ENCODE peak calls at places on chromosomes 13 and 19, in five cellular contexts. One of them, this sample, is unnamed.

GRCh38 chr13:23959231-23959862 is 62.0 kb upstream of the C1QTNF9B start:
- DNase-seq in left ventricle myocardium inferior: no peak
- DNase-seq in AG04449: no peak
- DNase-seq in testis: peak; percentile 48
- DNase-seq in GM06990: no peak
- DNase-seq in this sample: peak; percentile 23

GRCh38 chr19:54448037-54448773 is 794 bp upstream of the LENG8 start:
- DNase-seq in testis: peak; percentile 81
- DNase-seq in AG04449: no peak
- DNase-seq in left ventricle myocardium inferior: peak; percentile 52
- DNase-seq in GM06990: peak; percentile 57
- DNase-seq in this sample: no peak

GRCh38 chr13:101424381-101425155 is 8.3 kb upstream of the NALCN start:
- DNase-seq in AG04449: no peak
- DNase-seq in GM06990: no peak
- DNase-seq in testis: no peak
- DNase-seq in left ventricle myocardium inferior: no peak
- DNase-seq in this sample: peak; percentile 66

GRCh38 chr13:55497486-55497885 is 1643.2 kb upstream of the PRR20A start:
- DNase-seq in testis: no peak
- DNase-seq in left ventricle myocardium inferior: no peak
- DNase-seq in AG04449: no peak
- DNase-seq in GM06990: no peak
- DNase-seq in this sample: no peak

GRCh38 chr13:23848639-23849282 is 40.4 kb downstream of the MIPEP start:
- DNase-seq in testis: no peak
- DNase-seq in left ventricle myocardium inferior: no peak
- DNase-seq in GM06990: peak; percentile 54
- DNase-seq in AG04449: no peak
- DNase-seq in this sample: no peak

GRCh38 chr13:75442736-75443234 is 39.2 kb downstream of the TBC1D4 start:
- DNase-seq in GM06990: no peak
- DNase-seq in AG04449: no peak
- DNase-seq in testis: no peak
- DNase-seq in left ventricle myocardium inferior: no peak
- DNase-seq in this sample: no peak

GRCh38 chr19:48645652-48646191 is at the start of gene CA11:
- DNase-seq in GM06990: no peak
- DNase-seq in left ventricle myocardium inferior: no peak
- DNase-seq in testis: no peak
- DNase-seq in AG04449: no peak
- DNase-seq in this sample: no peak

GRCh38 chr19:7528522-7529245 is 6.3 kb downstream of the MCOLN1 start:
- DNase-seq in testis: no peak
- DNase-seq in AG04449: no peak
- DNase-seq in left ventricle myocardium inferior: no peak
- DNase-seq in GM06990: no peak
- DNase-seq in this sample: no peak

GRCh38 chr13:100715604-100716003 is 41.0 kb upstream of the TMTC4 start:
- DNase-seq in left ventricle myocardium inferior: no peak
- DNase-seq in AG04449: no peak
- DNase-seq in testis: no peak
- DNase-seq in GM06990: no peak
- DNase-seq in this sample: no peak

GRCh38 chr19:48760514-48761221 is 5.3 kb downstream of the FGF21 start:
- DNase-seq in GM06990: no peak
- DNase-seq in left ventricle myocardium inferior: no peak
- DNase-seq in AG04449: no peak
- DNase-seq in testis: no peak
- DNase-seq in this sample: no peak

GRCh38 chr19:40623403-40624239 is 22.5 kb downstream of the LTBP4 start:
- DNase-seq in testis: peak; percentile 72
- DNase-seq in left ventricle myocardium inferior: no peak
- DNase-seq in GM06990: peak; percentile 48
- DNase-seq in AG04449: no peak
- DNase-seq in this sample: no peak

GRCh38 chr19:51422053-51422448 is 4.6 kb upstream of the SIGLEC10 start:
- DNase-seq in testis: peak; percentile 94
- DNase-seq in GM06990: peak; percentile 80
- DNase-seq in AG04449: no peak
- DNase-seq in left ventricle myocardium inferior: peak; percentile 82
- DNase-seq in this sample: no peak

GRCh38 chr19:6071840-6072239 is 38.5 kb downstream of the RFX2 start:
- DNase-seq in AG04449: no peak
- DNase-seq in left ventricle myocardium inferior: no peak
- DNase-seq in testis: no peak
- DNase-seq in GM06990: no peak
- DNase-seq in this sample: no peak

GRCh38 chr13:106661236-106661635 is 93.3 kb upstream of the ARGLU1 start:
- DNase-seq in testis: no peak
- DNase-seq in AG04449: no peak
- DNase-seq in left ventricle myocardium inferior: no peak
- DNase-seq in GM06990: no peak
- DNase-seq in this sample: no peak

GRCh38 chr19:41637484-41637883 is 10.6 kb upstream of the CEACAM4 start:
- DNase-seq in AG04449: no peak
- DNase-seq in testis: no peak
- DNase-seq in GM06990: no peak
- DNase-seq in left ventricle myocardium inferior: no peak
- DNase-seq in this sample: no peak

GRCh38 chr19:19539738-19540703 is 2.0 kb downstream of the CILP2 start:
- DNase-seq in left ventricle myocardium inferior: peak; percentile 65
- DNase-seq in GM06990: peak; percentile 82
- DNase-seq in AG04449: no peak
- DNase-seq in testis: peak; percentile 91
- DNase-seq in this sample: no peak

GRCh38 chr13:50080856-50081105 is 65.5 kb downstream of the KCNRG start:
- DNase-seq in left ventricle myocardium inferior: no peak
- DNase-seq in GM06990: no peak
- DNase-seq in testis: no peak
- DNase-seq in AG04449: no peak
- DNase-seq in this sample: no peak

GRCh38 chr13:23644527-23644926 is 74.3 kb downstream of the TNFRSF19 start:
- DNase-seq in testis: no peak
- DNase-seq in left ventricle myocardium inferior: no peak
- DNase-seq in GM06990: no peak
- DNase-seq in AG04449: no peak
- DNase-seq in this sample: no peak

GRCh38 chr13:49620170-49620621 is 8.1 kb upstream of the ARL11 start:
- DNase-seq in left ventricle myocardium inferior: no peak
- DNase-seq in AG04449: no peak
- DNase-seq in GM06990: peak; percentile 79
- DNase-seq in testis: peak; percentile 52
- DNase-seq in this sample: no peak

DNA sequence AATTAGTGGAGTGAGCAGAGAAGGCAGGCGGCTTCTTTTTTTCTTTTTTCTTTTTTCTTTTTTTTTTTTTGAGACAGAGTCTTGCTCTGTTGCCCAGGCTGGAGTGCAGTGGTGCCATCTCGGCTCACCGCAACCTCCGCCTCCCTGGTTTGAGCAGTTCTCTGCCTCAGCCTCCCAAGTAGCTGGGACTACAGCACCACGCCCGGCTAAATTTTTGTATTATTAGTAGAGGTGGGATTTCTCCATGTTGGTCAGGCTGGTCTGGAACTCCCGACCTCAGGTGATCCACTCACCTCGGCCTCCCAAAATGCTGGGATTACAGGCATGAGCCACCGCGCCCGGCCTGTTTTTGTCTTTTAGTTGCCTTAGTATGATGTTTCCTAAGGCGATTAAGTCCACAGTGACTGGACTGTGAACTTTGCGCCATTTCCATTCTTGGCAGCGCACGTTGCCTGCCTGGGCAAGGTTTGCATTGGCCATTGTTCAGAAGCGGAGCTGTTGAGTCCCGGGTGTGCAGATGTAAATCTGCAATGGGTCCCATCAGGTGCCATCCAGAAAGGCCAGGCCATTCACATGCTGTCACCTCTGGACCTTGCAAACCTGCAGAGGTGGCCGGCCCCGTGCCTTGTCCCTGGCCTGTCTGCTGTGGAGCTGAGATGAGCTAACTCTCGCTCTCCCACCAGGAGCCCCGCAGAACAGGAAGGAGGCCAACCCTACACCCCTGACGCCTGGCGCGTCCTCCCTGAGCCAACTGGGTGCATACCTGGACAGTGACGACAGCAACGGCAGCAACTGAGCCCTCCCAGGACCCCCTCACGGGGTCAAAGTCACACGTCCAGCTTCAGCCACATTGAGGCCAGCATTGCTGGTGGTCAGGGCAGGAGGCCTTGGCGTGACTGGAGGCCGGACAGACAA is 10.9 kb upstream of the SHD start:
- DNase-seq in testis: no peak
- DNase-seq in AG04449: no peak
- DNase-seq in left ventricle myocardium inferior: no peak
- DNase-seq in GM06990: no peak
- DNase-seq in this sample: no peak
- TF ChIP-seq CTCF in testis: no peak
- TF ChIP-seq CTCF in AG04449: no peak
- TF ChIP-seq CTCF in left ventricle myocardium inferior: peak; percentile 27
- TF ChIP-seq CTCF in GM06990: no peak
- TF ChIP-seq CTCF in this sample: no peak

GRCh38 chr19:49983645-49984229 is 22.8 kb upstream of the SIGLEC11 start:
- DNase-seq in left ventricle myocardium inferior: peak; percentile 32
- DNase-seq in AG04449: no peak
- DNase-seq in GM06990: no peak
- DNase-seq in testis: peak; percentile 82
- DNase-seq in this sample: no peak
- H3K4me3 ChIP-seq in left ventricle myocardium inferior: no peak overlapping the region
- H3K4me3 ChIP-seq in AG04449: no peak overlapping the region
- H3K4me3 ChIP-seq in GM06990: no peak overlapping the region
- H3K4me3 ChIP-seq in testis: no peak overlapping the region
- H3K4me3 ChIP-seq in this sample: no peak overlapping the region

GRCh38 chr13:66992183-66992582 is 238.0 kb downstream of the PCDH9 start:
- DNase-seq in GM06990: no peak
- DNase-seq in AG04449: no peak
- DNase-seq in testis: no peak
- DNase-seq in left ventricle myocardium inferior: no peak
- DNase-seq in this sample: no peak

GRCh38 chr13:66995366-66995663 is 234.8 kb downstream of the PCDH9 start:
- DNase-seq in AG04449: no peak
- DNase-seq in testis: no peak
- DNase-seq in GM06990: no peak
- DNase-seq in left ventricle myocardium inferior: no peak
- DNase-seq in this sample: no peak

GRCh38 chr13:66994498-66995365 is 235.4 kb downstream of the PCDH9 start:
- DNase-seq in left ventricle myocardium inferior: no peak
- DNase-seq in GM06990: no peak
- DNase-seq in AG04449: no peak
- DNase-seq in testis: no peak
- DNase-seq in this sample: no peak

GRCh38 chr13:66992683-66993082 is 237.5 kb downstream of the PCDH9 start:
- DNase-seq in testis: no peak
- DNase-seq in left ventricle myocardium inferior: no peak
- DNase-seq in AG04449: no peak
- DNase-seq in GM06990: no peak
- DNase-seq in this sample: no peak

GRCh38 chr13:66994097-66994496 is 236.0 kb downstream of the PCDH9 start:
- DNase-seq in testis: peak; percentile 76
- DNase-seq in GM06990: no peak
- DNase-seq in left ventricle myocardium inferior: peak; percentile 45
- DNase-seq in AG04449: no peak
- DNase-seq in this sample: peak; percentile 36
- TF ChIP-seq CTCF in testis: peak; percentile 29
- TF ChIP-seq CTCF in GM06990: no peak
- TF ChIP-seq CTCF in left ventricle myocardium inferior: peak; percentile 66
- TF ChIP-seq CTCF in AG04449: peak; percentile 69
- TF ChIP-seq CTCF in this sample: peak; percentile 77

GRCh38 chr19:45323671-45324081 is 1.0 kb upstream of the CKM start:
- DNase-seq in AG04449: no peak
- DNase-seq in left ventricle myocardium inferior: peak; percentile 79
- DNase-seq in testis: no peak
- DNase-seq in GM06990: no peak
- DNase-seq in this sample: no peak
- H3K4me3 ChIP-seq in AG04449: peak overlapping the region; percentile 33
- H3K4me3 ChIP-seq in left ventricle myocardium inferior: peak overlapping the region; percentile 72
- H3K4me3 ChIP-seq in testis: no peak overlapping the region
- H3K4me3 ChIP-seq in GM06990: no peak overlapping the region
- H3K4me3 ChIP-seq in this sample: peak overlapping the region; percentile 32

GRCh38 chr19:30664358-30665058 is 292.3 kb downstream of the ZNF536 start:
- DNase-seq in testis: peak; percentile 78
- DNase-seq in left ventricle myocardium inferior: peak; percentile 63
- DNase-seq in GM06990: no peak
- DNase-seq in AG04449: no peak
- DNase-seq in this sample: peak; percentile 32
- TF ChIP-seq CTCF in testis: peak; percentile 29
- TF ChIP-seq CTCF in left ventricle myocardium inferior: peak; percentile 36
- TF ChIP-seq CTCF in GM06990: peak; percentile 29
- TF ChIP-seq CTCF in AG04449: no peak
- TF ChIP-seq CTCF in this sample: peak; percentile 63

This sample was measured in retinal pigment epithelial cell.